ENCODE peak calls at places on chromosomes 4 and X, in six cellular contexts. I is GM12878, V is K562, G is SK-N-SH, Z is H1, T is HepG2. Q is an unnamed sample.

GRCh38 chr4:73311428-73311827 is 52.8 kb upstream of the ANKRD17 start:
- DNase-seq in G (no peak), V (no peak), Z (no peak), I (no peak), T (peak; percentile 12), Q (no peak)

GRCh38 chrX:11401966-11402365 is 108.8 kb downstream of the AMELX start:
- DNase-seq in I (no peak), V (no peak), T (no peak), G (no peak), Z (no peak), Q (no peak)

GRCh38 chrX:71846429-71846828 is 64.2 kb upstream of the NHSL2 start:
- DNase-seq in V (no peak), Z (no peak), T (peak; percentile 0), G (no peak), I (no peak), Q (no peak)

GRCh38 chrX:1292581-1293310 is 24.1 kb downstream of the CSF2RA start:
- DNase-seq in Z (no peak), T (no peak), G (no peak), I (no peak), V (no peak), Q (peak; percentile 63)

GRCh38 chrX:71366674-71367256 is 608 bp downstream of the TAF1 start:
- DNase-seq in Z (no peak), I (no peak), V (peak; percentile 26), G (peak; percentile 44), T (no peak), Q (no peak)

GRCh38 chr4:175139205-175139604 is 221.0 kb downstream of the ADAM29 start:
- DNase-seq in V (no peak), T (no peak), G (no peak), Z (no peak), I (no peak), Q (no peak)

GRCh38 chrX:27251369-27251768 is 211.8 kb downstream of the PPP4R3C start:
- DNase-seq in V (no peak), Z (no peak), I (no peak), G (no peak), T (no peak), Q (no peak)

GRCh38 chrX:6226646-6227444 is 1.8 kb downstream of the NLGN4X start:
- DNase-seq in V (no peak), T (no peak), I (no peak), Z (no peak), G (peak; percentile 68), Q (no peak)

GRCh38 chr4:70505152-70505748 is 13.1 kb upstream of the AMTN start:
- DNase-seq in V (peak; percentile 52), I (no peak), G (peak; percentile 43), Z (peak; percentile 19), T (peak; percentile 38), Q (no peak)

GRCh38 chr4:54226399-54227260 is 2.5 kb upstream of the PDGFRA start:
- DNase-seq in I (no peak), V (no peak), T (no peak), Z (no peak), G (no peak), Q (no peak)

GRCh38 chrX:135421537-135421931 is 210 bp upstream of the SMIM10L2A start:
- DNase-seq in V (peak; percentile 92), G (peak; percentile 89), T (no peak), Z (peak; percentile 51), I (peak; percentile 19), Q (peak; percentile 68)

GRCh38 chr4:45241976-45242375 is 515.6 kb upstream of the GNPDA2 start:
- DNase-seq in T (no peak), Z (no peak), G (no peak), V (no peak), I (no peak), Q (no peak)

GRCh38 chr4:5708829-5709680 is 696 bp upstream of the EVC2 start:
- DNase-seq in V (no peak), G (no peak), Z (no peak), I (no peak), T (no peak), Q (no peak)

GRCh38 chr4:168480991-168481588 is 798 bp upstream of the DDX60L start:
- DNase-seq in I (peak; percentile 16), Z (no peak), T (peak; percentile 7), G (peak; percentile 10), V (peak; percentile 44), Q (peak; percentile 74)

GRCh38 chrX:11647048-11647650 is 18.6 kb downstream of the ARHGAP6 start:
- DNase-seq in T (no peak), V (no peak), G (no peak), I (no peak), Z (no peak), Q (no peak)

GRCh38 chr4:177489847-177490246 is 47.6 kb upstream of the AGA start:
- DNase-seq in G (no peak), V (no peak), T (no peak), Z (no peak), I (no peak), Q (no peak)

GRCh38 chrX:12225073-12225472 is 86.8 kb downstream of the FRMPD4 start:
- DNase-seq in V (no peak), I (no peak), T (no peak), G (no peak), Z (no peak), Q (no peak)

GRCh38 chr4:20462426-20463175 is 210.9 kb downstream of the SLIT2 start:
- DNase-seq in T (no peak), Z (no peak), V (no peak), I (no peak), G (peak; percentile 20), Q (no peak)

GRCh38 chrX:85111347-85111746 is 107.7 kb downstream of the APOOL start:
- DNase-seq in G (peak; percentile 4), V (peak; percentile 4), T (no peak), I (no peak), Z (no peak), Q (no peak)

GRCh38 chr4:107630185-107630705 is 89.8 kb downstream of the PAPSS1 start:
- DNase-seq in I (no peak), G (no peak), T (no peak), Z (no peak), V (no peak), Q (no peak)

GRCh38 chrX:134628663-134629062 is 29.6 kb downstream of the PLAC1 start:
- DNase-seq in I (no peak), V (no peak), T (no peak), Z (no peak), G (no peak), Q (no peak)

GRCh38 chr4:66273110-66273509 is 602.8 kb upstream of the EPHA5 start:
- DNase-seq in Z (no peak), G (no peak), I (no peak), T (no peak), V (no peak), Q (no peak)

GRCh38 chrX:1306909-1307625 is 29.5 kb upstream of the IL3RA start:
- DNase-seq in G (no peak), T (no peak), Z (no peak), V (no peak), I (no peak), Q (no peak)

GRCh38 chr4:76194325-76194724 is 19.3 kb downstream of the SCARB2 start:
- DNase-seq in V (peak; percentile 17), T (no peak), I (no peak), Z (no peak), G (no peak), Q (no peak)

GRCh38 chrX:23505531-23506303 is 161.6 kb upstream of the PRDX4 start:
- DNase-seq in G (no peak), Z (no peak), V (no peak), I (no peak), T (no peak), Q (no peak)

GRCh38 chrX:84336646-84337045 is 148.6 kb upstream of the RPS6KA6 start:
- DNase-seq in I (no peak), V (no peak), T (no peak), Z (no peak), G (no peak), Q (no peak)

GRCh38 chrX:66023726-66024467 is 16.0 kb downstream of the VSIG4 start:
- DNase-seq in I (no peak), G (no peak), T (no peak), Z (no peak), V (no peak), Q (no peak)

GRCh38 chrX:66021407-66021757 is 18.5 kb downstream of the VSIG4 start:
- DNase-seq in Z (no peak), G (no peak), T (no peak), V (no peak), I (no peak), Q (peak; percentile 80)

GRCh38 chrX:66024570-66024969 is 15.3 kb downstream of the VSIG4 start:
- DNase-seq in G (no peak), V (no peak), T (no peak), Z (no peak), I (no peak), Q (no peak)

GRCh38 chrX:66021758-66022741 is 17.8 kb downstream of the VSIG4 start:
- DNase-seq in V (peak; percentile 18), T (no peak), I (no peak), G (no peak), Z (no peak), Q (no peak)

DNA sequence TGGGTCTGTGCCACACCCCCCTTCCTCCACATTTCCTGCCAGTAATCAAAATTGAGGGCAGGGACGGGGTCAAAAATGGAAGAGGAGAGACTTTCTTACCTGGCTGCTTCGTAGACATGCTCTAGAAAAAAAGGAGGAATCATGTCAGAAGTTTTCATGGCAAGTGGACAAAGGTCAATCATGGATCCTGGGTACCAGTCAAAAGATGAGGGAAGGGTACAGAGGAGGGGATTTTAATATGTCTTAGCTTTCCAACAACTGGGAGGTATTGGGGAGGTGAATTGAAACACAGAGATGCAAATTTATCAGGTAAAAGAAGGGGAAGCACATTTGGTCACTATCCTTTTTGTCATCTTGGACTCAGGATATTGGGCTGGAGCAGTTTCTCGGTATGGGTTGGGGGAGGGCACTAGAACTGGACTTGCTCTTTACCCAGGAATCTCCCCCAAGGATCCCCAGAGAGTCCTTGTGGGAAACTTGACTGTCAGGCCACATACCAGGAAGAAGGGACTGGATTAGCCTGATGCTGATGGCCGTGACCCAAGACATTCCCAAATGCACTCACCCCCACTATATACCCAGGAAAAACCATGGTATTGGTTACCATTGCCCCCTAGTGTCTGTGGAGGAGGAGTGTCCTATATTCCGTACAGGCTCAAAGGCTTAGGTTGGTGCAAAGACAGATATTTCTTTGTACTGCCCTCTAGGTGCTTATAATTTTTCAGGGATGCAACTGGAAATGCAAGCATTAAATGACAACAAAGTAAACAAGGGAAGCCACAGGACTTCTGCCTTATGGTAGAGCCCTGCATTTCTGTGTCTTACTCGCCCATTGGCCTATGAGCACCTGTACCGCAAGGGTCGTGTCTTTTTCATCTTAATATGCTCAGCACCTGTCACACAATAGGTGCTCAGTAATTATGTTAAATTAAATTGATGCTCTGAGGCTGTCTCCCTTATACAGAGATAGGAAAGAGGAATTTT is 16.8 kb downstream of the VSIG4 start:
- DNase-seq in I (no peak), T (no peak), V (peak; percentile 58), Z (no peak), G (no peak), Q (peak; percentile 55)
- TF ChIP-seq CTCF in I (no peak), T (no peak), V (peak; percentile 78), Z (peak; percentile 19), G (peak; percentile 27), Q (peak; percentile 31)

GRCh38 chr4:82049294-82049693 is 324.5 kb downstream of the HNRNPD start:
- DNase-seq in T (no peak), V (no peak), I (no peak), Z (no peak), G (no peak), Q (no peak)
- TF ChIP-seq POLR2AphosphoS5 in T (no peak), V (no peak), I (no peak), Z (no peak), G (no peak), Q (no peak)

GRCh38 chr4:133268205-133268604 is 119.1 kb downstream of the PCDH10 start:
- DNase-seq in G (no peak), T (no peak), I (no peak), Z (no peak), V (no peak), Q (no peak)
- TF ChIP-seq GABPA in G (no peak), T (no peak), I (no peak), Z (no peak), V (no peak), Q (no peak)

GRCh38 chrX:5113128-5113527 is 1115.5 kb downstream of the NLGN4X start:
- DNase-seq in Z (no peak), T (no peak), G (no peak), V (peak; percentile 1), I (no peak), Q (no peak)
- TF ChIP-seq CTCF in Z (no peak), T (no peak), G (peak; percentile 43), V (no peak), I (peak; percentile 35), Q (no peak)

Q was measured in HL-60.